ENCODE peak calls at places on chromosomes 11 and 22, in four cellular contexts. V is IMR-90, H is breast epithelium, S is right lobe of liver. Z is an unnamed sample.

GRCh38 chr11:46003647-46004046 is 81.2 kb downstream of the LARGE2 start:
- DNase-seq in S (no peak), V (peak; percentile 31), H (no peak), Z (no peak)

GRCh38 chr11:73509188-73509587 is 88.7 kb downstream of the FAM168A start:
- DNase-seq in V (no peak), S (no peak), H (no peak), Z (no peak)

GRCh38 chr11:47469411-47470179 is 20.7 kb upstream of the RAPSN start:
- DNase-seq in S (no peak), V (peak; percentile 17), H (no peak), Z (no peak)

GRCh38 chr11:19711911-19712280 is 741 bp upstream of the NAV2 start:
- DNase-seq in H (no peak), V (no peak), S (no peak), Z (no peak)

GRCh38 chr11:118310781-118311485 is 6.4 kb downstream of the CD3E start:
- DNase-seq in H (no peak), S (no peak), V (no peak), Z (no peak)

GRCh38 chr11:66987158-66987620 is 12.1 kb downstream of the C11orf86 start:
- DNase-seq in S (no peak), H (no peak), V (no peak), Z (no peak)

GRCh38 chr11:84518601-84519183 is 1108.5 kb downstream of the DLG2 start:
- DNase-seq in V (no peak), S (no peak), H (no peak), Z (no peak)

GRCh38 chr11:133038850-133039249 is 493.5 kb downstream of the OPCML start:
- DNase-seq in V (no peak), H (no peak), S (no peak), Z (peak; percentile 32)

GRCh38 chr22:36470162-36470993 is 11.1 kb downstream of the TXN2 start:
- DNase-seq in H (peak; percentile 84), V (peak; percentile 89), S (peak; percentile 76), Z (peak; percentile 78)

GRCh38 chr22:43293661-43294392 is 49.3 kb downstream of the SCUBE1 start:
- DNase-seq in V (peak; percentile 60), S (no peak), H (peak; percentile 69), Z (peak; percentile 92)

GRCh38 chr11:12787847-12788246 is 113.6 kb downstream of the TEAD1 start:
- DNase-seq in H (no peak), V (peak; percentile 90), S (no peak), Z (no peak)

GRCh38 chr22:26430600-26430999 is 1.5 kb downstream of the ASPHD2 start:
- DNase-seq in H (no peak), V (no peak), S (no peak), Z (no peak)

GRCh38 chr22:48838846-48839730 is 988.6 kb downstream of the BRD1 start:
- DNase-seq in H (no peak), S (no peak), V (no peak), Z (no peak)

GRCh38 chr11:73983764-73984543 is 1.3 kb upstream of the UCP2 start:
- DNase-seq in H (no peak), S (no peak), V (no peak), Z (no peak)

GRCh38 chr22:40231618-40232313 is 54.0 kb downstream of the TNRC6B start:
- DNase-seq in V (no peak), S (no peak), H (no peak), Z (no peak)

GRCh38 chr11:64334764-64335741 is 5.0 kb upstream of the CCDC88B start:
- DNase-seq in H (no peak), V (peak; percentile 96), S (no peak), Z (no peak)

GRCh38 chr11:92406472-92406871 is 181.9 kb downstream of the FAT3 start:
- DNase-seq in H (no peak), S (no peak), V (no peak), Z (no peak)

GRCh38 chr11:76226626-76227025 is 20.3 kb upstream of the WNT11 start:
- DNase-seq in H (no peak), V (no peak), S (no peak), Z (no peak)

GRCh38 chr11:126360049-126360446 is 4.6 kb downstream of the ST3GAL4 start:
- DNase-seq in S (no peak), H (no peak), V (no peak), Z (no peak)

GRCh38 chr11:126361400-126361799 is 5.9 kb downstream of the ST3GAL4 start:
- DNase-seq in S (no peak), V (no peak), H (no peak), Z (no peak)

GRCh38 chr11:126357969-126358762 is 2.7 kb downstream of the ST3GAL4 start:
- DNase-seq in V (no peak), H (no peak), S (no peak), Z (no peak)

GRCh38 chr11:126358763-126359160 is 3.3 kb downstream of the ST3GAL4 start:
- DNase-seq in S (no peak), V (no peak), H (no peak), Z (no peak)

GRCh38 chr11:126359431-126360048 is 4.1 kb downstream of the ST3GAL4 start:
- DNase-seq in S (no peak), H (peak; percentile 61), V (peak; percentile 37), Z (peak; percentile 94)
- TF ChIP-seq POLR2A in S (no peak), H (no peak), V (no peak), Z (no peak)

GRCh38 chr22:45009881-45010531 is at the start of gene PHF21B:
- DNase-seq in S (no peak), V (peak; percentile 22), H (no peak), Z (no peak)
- TF ChIP-seq POLR2A in S (no peak), V (no peak), H (no peak), Z (no peak)

GRCh38 chr11:111691176-111691575 is 75.0 kb downstream of the PPP2R1B start:
- DNase-seq in V (no peak), H (no peak), S (no peak), Z (no peak)
- TF ChIP-seq POLR2A in V (no peak), H (no peak), S (no peak), Z (no peak)

GRCh38 chr22:49943771-49944398 is 16.7 kb upstream of the PIM3 start:
- DNase-seq in S (no peak), H (no peak), V (no peak), Z (no peak)
- TF ChIP-seq POLR2A in S (no peak), H (no peak), V (no peak), Z (no peak)

DNA sequence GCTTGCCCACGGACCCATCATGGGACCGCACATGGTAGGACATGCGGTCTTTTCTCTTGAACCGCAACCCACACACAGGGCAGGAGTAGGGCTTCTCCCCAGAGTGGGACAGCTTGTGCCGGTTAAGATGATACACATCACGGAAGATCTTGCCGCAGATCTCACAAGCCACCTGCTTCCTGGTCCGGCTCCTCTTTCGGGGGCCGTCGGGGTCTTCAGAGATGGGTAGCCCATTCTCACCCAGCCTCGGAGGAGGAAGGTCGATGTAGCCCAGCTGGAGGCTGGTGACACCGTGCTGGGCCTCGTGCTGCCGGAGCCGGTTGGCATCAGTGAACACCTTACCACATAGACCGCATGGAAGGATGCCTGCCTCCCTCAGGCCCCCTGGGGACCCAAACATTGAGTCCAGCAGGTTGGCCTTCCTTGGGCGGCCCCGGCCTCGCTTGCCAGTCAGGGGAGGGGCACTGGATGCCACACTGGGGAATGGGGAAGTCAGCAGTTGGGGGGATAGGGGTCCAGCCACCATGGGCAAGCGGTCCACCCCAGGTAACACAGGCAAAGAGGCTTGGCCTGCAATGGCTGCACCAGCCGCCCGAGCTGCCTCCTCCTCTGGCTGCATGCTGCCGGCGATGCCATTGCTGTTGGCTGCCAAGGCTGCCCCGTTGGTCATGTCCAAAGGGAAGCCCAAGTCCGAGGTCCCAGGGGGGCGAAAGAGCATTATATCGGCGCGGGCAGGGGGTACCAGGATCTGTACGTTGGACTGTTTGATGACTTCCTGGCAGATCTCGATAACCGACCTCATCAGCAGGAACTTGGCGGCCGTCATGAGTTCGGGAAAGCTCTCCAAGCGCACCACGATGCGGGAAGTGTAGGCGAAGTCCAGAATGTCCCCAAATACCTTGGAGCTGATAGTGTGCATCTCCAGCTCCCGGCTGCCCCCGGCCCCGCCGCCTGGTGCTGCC is 1.5 kb downstream of the PATZ1 start:
- DNase-seq in S (peak; percentile 47), V (peak; percentile 57), H (peak; percentile 55), Z (peak; percentile 46)
- TF ChIP-seq POLR2A in S (no peak), V (no peak), H (no peak), Z (no peak)

GRCh38 chr22:44363980-44364749 is 51.4 kb upstream of the SHISAL1 start:
- DNase-seq in V (no peak), H (no peak), S (peak; percentile 13), Z (no peak)

GRCh38 chr22:44366372-44367310 is 53.9 kb upstream of the SHISAL1 start:
- DNase-seq in H (no peak), V (peak; percentile 20), S (peak; percentile 12), Z (no peak)

GRCh38 chr22:44365196-44365802 is 52.5 kb upstream of the SHISAL1 start:
- DNase-seq in V (no peak), H (no peak), S (peak; percentile 7), Z (no peak)

GRCh38 chr22:44364750-44365118 is 52.0 kb upstream of the SHISAL1 start:
- DNase-seq in H (no peak), V (no peak), S (peak; percentile 6), Z (peak; percentile 81)

GRCh38 chr22:44365832-44366231 is 53.1 kb upstream of the SHISAL1 start:
- DNase-seq in V (no peak), S (peak; percentile 3), H (no peak), Z (no peak)
- TF ChIP-seq POLR2A in V (no peak), S (no peak), H (no peak), Z (no peak)

Z was measured in lower leg skin.